ENCODE peak calls at places on chromosomes 2 and 18, in ten cellular contexts. One of them, this sample, is unnamed.

GRCh38 chr2:197813093-197813787 is 8.8 kb downstream of the PLCL1 start:
- DNase-seq in activated CD8-positive, alpha-beta T cell treated with anti-CD3 and anti-CD28 coated beads for 36 hours: no peak
- DNase-seq in GM10248: peak
- DNase-seq in activated B cell treated with CpG ODN at 0.5 μM for 24 hours: no peak
- DNase-seq in nephron progenitor cell: no peak
- DNase-seq in dorsolateral prefrontal cortex: no peak
- DNase-seq in cardiac muscle cell: peak
- DNase-seq in testis: no peak
- DNase-seq in bronchial epithelial cell: peak
- DNase-seq in endodermal cell: peak
- DNase-seq in this sample: no peak

GRCh38 chr2:1816414-1816911 is 72.1 kb upstream of the PXDN start:
- DNase-seq in GM10248: no peak
- DNase-seq in dorsolateral prefrontal cortex: peak
- DNase-seq in testis: peak
- DNase-seq in activated CD8-positive, alpha-beta T cell treated with anti-CD3 and anti-CD28 coated beads for 36 hours: no peak
- DNase-seq in nephron progenitor cell: no peak
- DNase-seq in endodermal cell: no peak
- DNase-seq in cardiac muscle cell: peak
- DNase-seq in bronchial epithelial cell: no peak
- DNase-seq in activated B cell treated with CpG ODN at 0.5 μM for 24 hours: no peak
- DNase-seq in this sample: no peak

GRCh38 chr2:196677404-196677803 is 37.9 kb downstream of the CCDC150 start:
- DNase-seq in activated CD8-positive, alpha-beta T cell treated with anti-CD3 and anti-CD28 coated beads for 36 hours: no peak
- DNase-seq in dorsolateral prefrontal cortex: no peak
- DNase-seq in testis: no peak
- DNase-seq in activated B cell treated with CpG ODN at 0.5 μM for 24 hours: no peak
- DNase-seq in endodermal cell: no peak
- DNase-seq in GM10248: no peak
- DNase-seq in bronchial epithelial cell: peak
- DNase-seq in cardiac muscle cell: peak
- DNase-seq in nephron progenitor cell: no peak
- DNase-seq in this sample: no peak

GRCh38 chr2:43161650-43162542 is 64.5 kb downstream of the ZFP36L2 start:
- DNase-seq in dorsolateral prefrontal cortex: no peak
- DNase-seq in activated B cell treated with CpG ODN at 0.5 μM for 24 hours: no peak
- DNase-seq in activated CD8-positive, alpha-beta T cell treated with anti-CD3 and anti-CD28 coated beads for 36 hours: no peak
- DNase-seq in cardiac muscle cell: no peak
- DNase-seq in nephron progenitor cell: no peak
- DNase-seq in bronchial epithelial cell: no peak
- DNase-seq in endodermal cell: no peak
- DNase-seq in testis: no peak
- DNase-seq in GM10248: no peak
- DNase-seq in this sample: no peak

GRCh38 chr2:86225581-86225980 is 26.3 kb downstream of the MRPL35 start:
- DNase-seq in endodermal cell: no peak
- DNase-seq in GM10248: peak
- DNase-seq in activated CD8-positive, alpha-beta T cell treated with anti-CD3 and anti-CD28 coated beads for 36 hours: peak
- DNase-seq in bronchial epithelial cell: no peak
- DNase-seq in testis: no peak
- DNase-seq in activated B cell treated with CpG ODN at 0.5 μM for 24 hours: peak
- DNase-seq in cardiac muscle cell: peak
- DNase-seq in dorsolateral prefrontal cortex: peak
- DNase-seq in nephron progenitor cell: no peak
- DNase-seq in this sample: no peak

GRCh38 chr18:48868468-48869466 is 82.0 kb downstream of the SMAD7 start:
- DNase-seq in dorsolateral prefrontal cortex: no peak
- DNase-seq in activated CD8-positive, alpha-beta T cell treated with anti-CD3 and anti-CD28 coated beads for 36 hours: peak
- DNase-seq in bronchial epithelial cell: no peak
- DNase-seq in endodermal cell: no peak
- DNase-seq in activated B cell treated with CpG ODN at 0.5 μM for 24 hours: peak
- DNase-seq in testis: no peak
- DNase-seq in cardiac muscle cell: no peak
- DNase-seq in GM10248: peak
- DNase-seq in nephron progenitor cell: no peak
- DNase-seq in this sample: no peak

GRCh38 chr18:79062806-79063205 is 6.4 kb upstream of the ATP9B start:
- DNase-seq in activated CD8-positive, alpha-beta T cell treated with anti-CD3 and anti-CD28 coated beads for 36 hours: no peak
- DNase-seq in activated B cell treated with CpG ODN at 0.5 μM for 24 hours: no peak
- DNase-seq in cardiac muscle cell: no peak
- DNase-seq in testis: no peak
- DNase-seq in endodermal cell: no peak
- DNase-seq in dorsolateral prefrontal cortex: no peak
- DNase-seq in nephron progenitor cell: no peak
- DNase-seq in bronchial epithelial cell: peak
- DNase-seq in GM10248: no peak
- DNase-seq in this sample: no peak

GRCh38 chr18:1094408-1094807 is 189.7 kb downstream of the ADCYAP1 start:
- DNase-seq in activated B cell treated with CpG ODN at 0.5 μM for 24 hours: no peak
- DNase-seq in cardiac muscle cell: peak
- DNase-seq in nephron progenitor cell: no peak
- DNase-seq in dorsolateral prefrontal cortex: no peak
- DNase-seq in GM10248: no peak
- DNase-seq in endodermal cell: no peak
- DNase-seq in activated CD8-positive, alpha-beta T cell treated with anti-CD3 and anti-CD28 coated beads for 36 hours: no peak
- DNase-seq in testis: no peak
- DNase-seq in bronchial epithelial cell: peak
- DNase-seq in this sample: no peak

GRCh38 chr18:6414723-6415362 is at the start of gene L3MBTL4:
- DNase-seq in nephron progenitor cell: peak
- DNase-seq in dorsolateral prefrontal cortex: peak
- DNase-seq in GM10248: peak
- DNase-seq in bronchial epithelial cell: no peak
- DNase-seq in activated B cell treated with CpG ODN at 0.5 μM for 24 hours: no peak
- DNase-seq in endodermal cell: peak
- DNase-seq in activated CD8-positive, alpha-beta T cell treated with anti-CD3 and anti-CD28 coated beads for 36 hours: no peak
- DNase-seq in cardiac muscle cell: no peak
- DNase-seq in testis: peak
- DNase-seq in this sample: no peak

GRCh38 chr2:240412211-240412830 is 23.1 kb upstream of the GPC1 start:
- DNase-seq in nephron progenitor cell: peak
- DNase-seq in GM10248: no peak
- DNase-seq in activated B cell treated with CpG ODN at 0.5 μM for 24 hours: peak
- DNase-seq in cardiac muscle cell: no peak
- DNase-seq in dorsolateral prefrontal cortex: peak
- DNase-seq in testis: no peak
- DNase-seq in bronchial epithelial cell: no peak
- DNase-seq in endodermal cell: peak
- DNase-seq in activated CD8-positive, alpha-beta T cell treated with anti-CD3 and anti-CD28 coated beads for 36 hours: no peak
- DNase-seq in this sample: no peak

GRCh38 chr18:59155140-59155539 is 15.5 kb downstream of the SEC11C start:
- DNase-seq in bronchial epithelial cell: peak
- DNase-seq in GM10248: no peak
- DNase-seq in testis: no peak
- DNase-seq in dorsolateral prefrontal cortex: no peak
- DNase-seq in nephron progenitor cell: no peak
- DNase-seq in activated CD8-positive, alpha-beta T cell treated with anti-CD3 and anti-CD28 coated beads for 36 hours: no peak
- DNase-seq in activated B cell treated with CpG ODN at 0.5 μM for 24 hours: no peak
- DNase-seq in endodermal cell: no peak
- DNase-seq in cardiac muscle cell: peak
- DNase-seq in this sample: peak

GRCh38 chr18:65725421-65726050 is 25.3 kb upstream of the CDH7 start:
- DNase-seq in bronchial epithelial cell: peak
- DNase-seq in activated CD8-positive, alpha-beta T cell treated with anti-CD3 and anti-CD28 coated beads for 36 hours: peak
- DNase-seq in GM10248: no peak
- DNase-seq in endodermal cell: peak
- DNase-seq in testis: peak
- DNase-seq in nephron progenitor cell: peak
- DNase-seq in activated B cell treated with CpG ODN at 0.5 μM for 24 hours: no peak
- DNase-seq in dorsolateral prefrontal cortex: no peak
- DNase-seq in cardiac muscle cell: peak
- DNase-seq in this sample: no peak

GRCh38 chr2:132659331-132659730 is 10.7 kb downstream of the LYPD1 start:
- DNase-seq in GM10248: no peak
- DNase-seq in activated B cell treated with CpG ODN at 0.5 μM for 24 hours: no peak
- DNase-seq in activated CD8-positive, alpha-beta T cell treated with anti-CD3 and anti-CD28 coated beads for 36 hours: no peak
- DNase-seq in bronchial epithelial cell: no peak
- DNase-seq in cardiac muscle cell: no peak
- DNase-seq in endodermal cell: no peak
- DNase-seq in nephron progenitor cell: no peak
- DNase-seq in testis: no peak
- DNase-seq in dorsolateral prefrontal cortex: no peak
- DNase-seq in this sample: no peak

GRCh38 chr2:233395687-233396086 is 41.4 kb downstream of the DGKD start:
- DNase-seq in cardiac muscle cell: no peak
- DNase-seq in dorsolateral prefrontal cortex: no peak
- DNase-seq in endodermal cell: no peak
- DNase-seq in GM10248: no peak
- DNase-seq in nephron progenitor cell: no peak
- DNase-seq in testis: no peak
- DNase-seq in activated CD8-positive, alpha-beta T cell treated with anti-CD3 and anti-CD28 coated beads for 36 hours: no peak
- DNase-seq in bronchial epithelial cell: no peak
- DNase-seq in activated B cell treated with CpG ODN at 0.5 μM for 24 hours: no peak
- DNase-seq in this sample: no peak

GRCh38 chr2:16727256-16727655 is 61.6 kb upstream of the CYRIA start:
- DNase-seq in activated B cell treated with CpG ODN at 0.5 μM for 24 hours: no peak
- DNase-seq in cardiac muscle cell: peak
- DNase-seq in GM10248: no peak
- DNase-seq in testis: no peak
- DNase-seq in activated CD8-positive, alpha-beta T cell treated with anti-CD3 and anti-CD28 coated beads for 36 hours: no peak
- DNase-seq in nephron progenitor cell: no peak
- DNase-seq in endodermal cell: no peak
- DNase-seq in dorsolateral prefrontal cortex: no peak
- DNase-seq in bronchial epithelial cell: no peak
- DNase-seq in this sample: no peak
- TF ChIP-seq CTCF in activated B cell treated with CpG ODN at 0.5 μM for 24 hours: no peak
- TF ChIP-seq CTCF in cardiac muscle cell: peak
- TF ChIP-seq CTCF in GM10248: no peak
- TF ChIP-seq CTCF in testis: no peak
- TF ChIP-seq CTCF in activated CD8-positive, alpha-beta T cell treated with anti-CD3 and anti-CD28 coated beads for 36 hours: no peak
- TF ChIP-seq CTCF in nephron progenitor cell: no peak
- TF ChIP-seq CTCF in endodermal cell: peak
- TF ChIP-seq CTCF in dorsolateral prefrontal cortex: peak
- TF ChIP-seq CTCF in bronchial epithelial cell: no peak
- TF ChIP-seq CTCF in this sample: no peak

GRCh38 chr2:111671426-111672150 is 212.4 kb downstream of the ANAPC1 start:
- DNase-seq in bronchial epithelial cell: peak
- DNase-seq in activated CD8-positive, alpha-beta T cell treated with anti-CD3 and anti-CD28 coated beads for 36 hours: no peak
- DNase-seq in nephron progenitor cell: no peak
- DNase-seq in cardiac muscle cell: peak
- DNase-seq in activated B cell treated with CpG ODN at 0.5 μM for 24 hours: no peak
- DNase-seq in endodermal cell: peak
- DNase-seq in GM10248: no peak
- DNase-seq in dorsolateral prefrontal cortex: no peak
- DNase-seq in testis: no peak
- DNase-seq in this sample: no peak

GRCh38 chr2:111668741-111669140 is 215.3 kb downstream of the ANAPC1 start:
- DNase-seq in dorsolateral prefrontal cortex: no peak
- DNase-seq in cardiac muscle cell: no peak
- DNase-seq in endodermal cell: peak
- DNase-seq in activated CD8-positive, alpha-beta T cell treated with anti-CD3 and anti-CD28 coated beads for 36 hours: no peak
- DNase-seq in bronchial epithelial cell: no peak
- DNase-seq in GM10248: no peak
- DNase-seq in testis: no peak
- DNase-seq in activated B cell treated with CpG ODN at 0.5 μM for 24 hours: no peak
- DNase-seq in nephron progenitor cell: no peak
- DNase-seq in this sample: no peak

GRCh38 chr2:111670776-111671175 is 213.2 kb downstream of the ANAPC1 start:
- DNase-seq in dorsolateral prefrontal cortex: no peak
- DNase-seq in activated CD8-positive, alpha-beta T cell treated with anti-CD3 and anti-CD28 coated beads for 36 hours: no peak
- DNase-seq in nephron progenitor cell: no peak
- DNase-seq in endodermal cell: peak
- DNase-seq in testis: no peak
- DNase-seq in activated B cell treated with CpG ODN at 0.5 μM for 24 hours: no peak
- DNase-seq in cardiac muscle cell: no peak
- DNase-seq in GM10248: no peak
- DNase-seq in bronchial epithelial cell: no peak
- DNase-seq in this sample: no peak

GRCh38 chr2:111668274-111668616 is 215.7 kb downstream of the ANAPC1 start:
- DNase-seq in bronchial epithelial cell: no peak
- DNase-seq in testis: no peak
- DNase-seq in GM10248: no peak
- DNase-seq in endodermal cell: peak
- DNase-seq in cardiac muscle cell: no peak
- DNase-seq in activated B cell treated with CpG ODN at 0.5 μM for 24 hours: no peak
- DNase-seq in nephron progenitor cell: no peak
- DNase-seq in activated CD8-positive, alpha-beta T cell treated with anti-CD3 and anti-CD28 coated beads for 36 hours: no peak
- DNase-seq in dorsolateral prefrontal cortex: no peak
- DNase-seq in this sample: no peak

DNA sequence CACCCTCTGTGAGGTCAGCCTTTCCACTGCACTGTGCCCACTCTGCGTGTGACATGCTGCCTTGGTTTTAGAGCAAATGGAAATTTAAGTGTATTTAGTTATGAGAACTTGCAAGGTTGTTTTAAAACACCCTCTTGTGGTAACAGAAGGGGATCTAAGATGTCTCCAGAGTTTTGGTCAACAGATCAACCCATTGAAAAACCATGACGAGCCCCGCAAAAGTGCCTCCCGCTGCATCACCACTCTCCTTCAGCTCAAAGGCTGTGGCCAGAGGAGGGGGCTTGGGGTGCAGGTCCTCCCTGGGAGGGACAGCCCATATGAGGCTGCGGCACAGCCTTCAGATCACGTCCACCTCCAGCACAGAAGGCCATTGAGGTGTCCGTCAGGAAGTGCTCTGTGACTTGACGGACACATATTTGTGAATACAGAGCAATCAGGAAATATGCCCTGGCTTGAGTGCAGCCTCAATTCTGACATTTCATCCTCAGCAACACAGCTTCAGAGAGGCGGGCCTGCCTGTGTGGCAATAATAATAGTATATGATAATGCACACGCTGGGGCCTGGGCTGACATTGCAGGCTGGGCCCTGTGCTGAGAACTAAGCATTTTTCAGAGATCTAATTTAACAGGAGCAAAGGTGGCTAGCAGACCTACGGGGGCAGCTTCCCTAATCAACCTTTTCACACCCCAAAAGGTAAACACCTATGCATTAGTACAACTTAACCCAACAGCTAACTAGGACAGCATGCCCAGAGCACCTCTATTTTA is 213.9 kb downstream of the ANAPC1 start:
- DNase-seq in activated CD8-positive, alpha-beta T cell treated with anti-CD3 and anti-CD28 coated beads for 36 hours: no peak
- DNase-seq in nephron progenitor cell: no peak
- DNase-seq in activated B cell treated with CpG ODN at 0.5 μM for 24 hours: no peak
- DNase-seq in GM10248: no peak
- DNase-seq in dorsolateral prefrontal cortex: no peak
- DNase-seq in cardiac muscle cell: no peak
- DNase-seq in testis: no peak
- DNase-seq in bronchial epithelial cell: no peak
- DNase-seq in endodermal cell: peak
- DNase-seq in this sample: no peak
- TF ChIP-seq CTCF in activated CD8-positive, alpha-beta T cell treated with anti-CD3 and anti-CD28 coated beads for 36 hours: no peak
- TF ChIP-seq CTCF in nephron progenitor cell: no peak
- TF ChIP-seq CTCF in activated B cell treated with CpG ODN at 0.5 μM for 24 hours: no peak
- TF ChIP-seq CTCF in GM10248: no peak
- TF ChIP-seq CTCF in dorsolateral prefrontal cortex: no peak
- TF ChIP-seq CTCF in cardiac muscle cell: no peak
- TF ChIP-seq CTCF in testis: no peak
- TF ChIP-seq CTCF in bronchial epithelial cell: no peak
- TF ChIP-seq CTCF in endodermal cell: peak
- TF ChIP-seq CTCF in this sample: no peak

GRCh38 chr18:22559414-22560282 is 141.9 kb upstream of the CTAGE1 start:
- DNase-seq in activated B cell treated with CpG ODN at 0.5 μM for 24 hours: no peak
- DNase-seq in nephron progenitor cell: peak
- DNase-seq in GM10248: peak
- DNase-seq in activated CD8-positive, alpha-beta T cell treated with anti-CD3 and anti-CD28 coated beads for 36 hours: peak
- DNase-seq in bronchial epithelial cell: peak
- DNase-seq in endodermal cell: peak
- DNase-seq in dorsolateral prefrontal cortex: no peak
- DNase-seq in testis: peak
- DNase-seq in cardiac muscle cell: peak
- DNase-seq in this sample: no peak
- TF ChIP-seq CTCF in activated B cell treated with CpG ODN at 0.5 μM for 24 hours: no peak
- TF ChIP-seq CTCF in nephron progenitor cell: no peak
- TF ChIP-seq CTCF in GM10248: no peak
- TF ChIP-seq CTCF in activated CD8-positive, alpha-beta T cell treated with anti-CD3 and anti-CD28 coated beads for 36 hours: no peak
- TF ChIP-seq CTCF in bronchial epithelial cell: peak
- TF ChIP-seq CTCF in endodermal cell: peak
- TF ChIP-seq CTCF in dorsolateral prefrontal cortex: no peak
- TF ChIP-seq CTCF in testis: peak
- TF ChIP-seq CTCF in cardiac muscle cell: peak
- TF ChIP-seq CTCF in this sample: peak

GRCh38 chr2:7841751-7842150 is 840.1 kb upstream of the ID2 start:
- DNase-seq in activated B cell treated with CpG ODN at 0.5 μM for 24 hours: no peak
- DNase-seq in GM10248: no peak
- DNase-seq in endodermal cell: peak
- DNase-seq in testis: no peak
- DNase-seq in activated CD8-positive, alpha-beta T cell treated with anti-CD3 and anti-CD28 coated beads for 36 hours: no peak
- DNase-seq in dorsolateral prefrontal cortex: no peak
- DNase-seq in nephron progenitor cell: no peak
- DNase-seq in bronchial epithelial cell: no peak
- DNase-seq in cardiac muscle cell: no peak
- DNase-seq in this sample: no peak
- TF ChIP-seq CTCF in activated B cell treated with CpG ODN at 0.5 μM for 24 hours: no peak
- TF ChIP-seq CTCF in GM10248: no peak
- TF ChIP-seq CTCF in endodermal cell: no peak
- TF ChIP-seq CTCF in testis: no peak
- TF ChIP-seq CTCF in activated CD8-positive, alpha-beta T cell treated with anti-CD3 and anti-CD28 coated beads for 36 hours: no peak
- TF ChIP-seq CTCF in dorsolateral prefrontal cortex: no peak
- TF ChIP-seq CTCF in nephron progenitor cell: no peak
- TF ChIP-seq CTCF in bronchial epithelial cell: no peak
- TF ChIP-seq CTCF in cardiac muscle cell: no peak
- TF ChIP-seq CTCF in this sample: no peak

This sample was measured in AG09309.